ENCODE peak calls at places on chromosomes 7 and 10, in five cellular contexts. B is neural progenitor cell, Y is cardiac fibroblast, Z is heart right ventricle, E is tibial artery. K is an unnamed sample.

GRCh38 chr10:60384708-60385398 is 4.8 kb downstream of the ANK3 start:
- DNase-seq in E (no peak), B (no peak), Y (peak; percentile 98), Z (no peak), K (peak; percentile 93)

GRCh38 chr7:149005427-149006344 is 22.6 kb downstream of the PDIA4 start:
- DNase-seq in Z (peak; percentile 85), Y (peak; percentile 79), B (peak; percentile 89), E (peak; percentile 87), K (peak; percentile 24)

GRCh38 chr7:55075464-55075971 is 56.7 kb downstream of the EGFR start:
- DNase-seq in B (no peak), Z (peak; percentile 41), E (peak; percentile 78), Y (peak; percentile 64), K (no peak)

GRCh38 chr10:75397571-75397921 is 4.0 kb downstream of the ZNF503 start:
- DNase-seq in B (peak; percentile 54), E (no peak), Z (no peak), Y (peak; percentile 41), K (no peak)

GRCh38 chr10:88039496-88040200 is 176.2 kb downstream of the PTEN start:
- DNase-seq in E (no peak), B (no peak), Z (no peak), Y (peak; percentile 59), K (no peak)

GRCh38 chr7:47444376-47445098 is 137.4 kb downstream of the TNS3 start:
- DNase-seq in B (no peak), Y (peak; percentile 44), Z (no peak), E (peak; percentile 66), K (no peak)

GRCh38 chr7:133771778-133772421 is 355.2 kb upstream of the LRGUK start:
- DNase-seq in B (no peak), E (no peak), Y (no peak), Z (no peak), K (no peak)

GRCh38 chr10:88990528-88991160 is at the start of gene FAS:
- DNase-seq in B (peak; percentile 55), Z (peak; percentile 67), E (peak; percentile 90), Y (peak; percentile 84), K (peak; percentile 83)

GRCh38 chr7:32428546-32428945 is 61.6 kb downstream of the LSM5 start:
- DNase-seq in E (no peak), B (no peak), Z (no peak), Y (no peak), K (no peak)
- H3K4me3 ChIP-seq in E (no peak overlapping the region), B (peak overlapping the region; percentile 48), Z (no peak overlapping the region), Y (no peak overlapping the region), K (no peak overlapping the region)

DNA sequence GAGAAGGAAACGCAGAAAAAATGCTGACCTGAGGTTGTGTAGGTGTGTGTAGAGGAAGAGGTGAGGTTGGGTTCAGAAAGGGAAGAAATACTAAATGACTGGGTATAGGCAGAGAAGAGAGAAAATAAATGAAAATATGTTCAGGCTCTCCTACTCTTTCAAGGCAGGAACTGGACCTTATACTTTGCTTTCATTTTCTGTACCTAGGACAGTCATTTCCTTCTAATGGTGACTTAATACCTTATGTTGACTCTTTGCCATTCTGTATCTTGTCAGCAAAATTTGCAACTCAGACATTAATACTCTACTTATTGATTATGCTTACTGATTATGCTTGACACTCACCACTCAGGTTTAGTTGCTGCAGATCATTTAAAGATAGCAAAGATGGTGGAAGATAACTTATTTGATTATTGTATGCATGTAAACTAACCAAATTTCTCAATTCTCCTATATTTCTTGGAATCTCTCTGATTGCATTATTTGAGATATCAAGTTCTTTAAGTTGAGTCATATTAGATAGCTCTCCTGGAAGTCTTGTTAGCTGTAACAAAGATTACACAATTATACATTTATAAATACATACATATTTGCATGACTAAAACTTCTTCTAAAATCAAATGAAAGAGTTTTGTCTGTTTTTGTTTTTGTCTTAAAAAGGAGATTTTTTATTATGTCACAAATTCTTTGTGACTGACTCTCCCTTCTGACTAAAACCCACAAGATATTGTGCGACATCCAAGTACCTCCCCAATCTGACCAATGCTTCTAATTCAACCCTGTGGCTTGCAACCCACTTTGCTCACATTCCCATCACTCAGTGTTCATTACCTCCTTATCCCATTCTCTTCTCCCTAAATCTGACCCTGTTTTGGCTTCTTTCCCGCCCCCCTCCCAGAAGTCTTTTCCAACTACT is 20.0 kb downstream of the LRRD1 start:
- DNase-seq in Z (no peak), E (no peak), Y (peak; percentile 79), B (no peak), K (peak; percentile 58)
- H3K4me3 ChIP-seq in Z (no peak overlapping the region), E (no peak overlapping the region), Y (no peak overlapping the region), B (no peak overlapping the region), K (no peak overlapping the region)

DNA sequence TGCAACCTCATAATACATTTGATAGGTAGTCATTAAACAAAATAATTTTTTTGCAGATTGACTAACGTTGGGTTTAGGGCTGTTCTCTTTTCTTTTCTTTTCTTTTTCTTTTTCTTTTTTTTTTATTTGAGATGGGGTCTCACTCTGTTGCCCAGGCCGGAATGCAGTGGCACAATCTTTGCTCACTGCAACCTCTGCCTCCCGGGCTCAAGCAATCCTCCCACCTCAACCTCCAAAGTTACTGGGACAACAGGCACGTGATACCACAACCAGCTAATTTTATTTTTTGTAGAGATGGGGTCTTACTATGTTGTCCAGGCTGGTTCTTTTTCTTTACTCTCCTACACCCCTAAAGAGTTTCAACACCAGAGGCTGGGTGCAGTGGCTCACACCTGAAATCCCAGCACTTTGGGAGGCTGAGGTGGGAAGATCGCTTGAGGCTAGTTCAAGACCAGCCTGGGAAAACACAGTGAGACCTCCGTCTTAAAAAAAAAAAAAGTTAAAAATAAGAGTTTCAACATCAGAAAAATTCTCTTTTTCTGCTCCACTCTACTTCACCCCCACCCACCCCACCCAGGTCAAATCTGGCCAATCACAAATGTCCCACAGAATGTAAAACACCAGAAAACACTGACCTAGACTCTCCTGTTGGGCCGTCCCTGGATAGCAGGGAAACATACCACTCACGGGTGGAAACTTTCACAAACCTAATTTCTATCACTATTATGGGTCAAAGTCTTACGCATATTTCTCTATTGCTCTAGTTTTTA is 3.0 kb downstream of the HIP1 start:
- DNase-seq in E (no peak), Y (no peak), B (no peak), Z (no peak), K (no peak)
- H3K4me3 ChIP-seq in E (peak overlapping the region; percentile 99), Y (no peak overlapping the region), B (no peak overlapping the region), Z (no peak overlapping the region), K (no peak overlapping the region)

GRCh38 chr7:132666786-132667185 is 90.5 kb upstream of the PLXNA4 start:
- DNase-seq in B (no peak), Y (no peak), E (no peak), Z (no peak), K (no peak)

DNA sequence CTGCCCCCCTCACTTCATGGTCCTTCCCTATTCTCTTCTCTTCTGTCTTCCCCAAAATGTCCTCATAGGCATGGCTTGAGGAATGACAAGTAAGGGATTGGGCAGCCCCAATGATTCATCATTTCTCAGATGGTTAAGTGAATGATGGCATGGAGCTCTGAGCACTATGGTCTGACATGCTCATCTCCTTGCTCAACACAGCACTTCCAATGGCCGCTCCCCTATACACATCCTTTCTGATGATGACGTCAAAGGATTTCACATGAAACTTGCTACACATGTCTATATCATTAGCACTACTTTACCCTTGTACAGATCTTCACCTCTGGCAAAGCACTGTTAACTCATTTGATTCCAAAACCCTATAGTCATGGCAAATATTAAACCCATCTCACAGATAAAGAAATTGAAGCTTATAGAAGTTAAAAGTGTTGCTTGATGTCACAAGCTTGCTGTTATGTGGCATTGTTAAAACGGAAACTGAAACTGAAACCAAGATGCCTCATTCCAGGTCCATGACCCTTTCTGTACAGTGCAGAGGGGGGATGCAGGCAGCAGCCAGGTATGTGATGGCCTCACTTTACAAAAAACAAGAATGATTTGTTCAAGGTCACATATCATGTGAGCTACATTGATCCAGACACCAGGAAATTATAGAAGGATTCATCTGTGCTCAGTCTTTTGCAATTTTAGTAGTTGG is 90.0 kb upstream of the PLXNA4 start:
- DNase-seq in Z (no peak), E (no peak), Y (peak; percentile 6), B (no peak), K (no peak)
- H3K4me3 ChIP-seq in Z (no peak overlapping the region), E (no peak overlapping the region), Y (no peak overlapping the region), B (no peak overlapping the region), K (no peak overlapping the region)

DNA sequence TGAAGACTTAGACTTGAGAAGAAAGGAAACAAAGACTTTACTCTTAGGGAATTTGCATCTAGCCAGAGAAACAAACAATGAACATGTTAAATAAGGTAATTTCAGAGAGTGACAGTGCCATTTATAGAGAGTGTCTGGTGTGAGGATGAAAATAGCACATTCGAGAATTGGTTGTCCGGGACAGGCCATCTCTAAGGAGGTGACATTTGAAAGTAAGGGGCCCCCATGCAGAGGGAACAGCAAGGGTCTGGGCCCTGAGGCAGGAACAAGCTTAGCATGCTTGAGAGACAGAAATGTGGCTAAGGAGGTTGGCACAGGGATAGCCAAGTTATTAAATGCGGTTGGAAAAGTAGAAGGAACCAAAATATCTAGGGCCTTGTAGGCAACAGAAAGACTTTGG is 48.1 kb downstream of the ADAM22 start:
- DNase-seq in Y (no peak), B (no peak), E (no peak), Z (no peak), K (no peak)
- H3K4me3 ChIP-seq in Y (no peak overlapping the region), B (no peak overlapping the region), E (no peak overlapping the region), Z (no peak overlapping the region), K (no peak overlapping the region)

GRCh38 chr10:24465899-24466615 is 257.1 kb downstream of the KIAA1217 start:
- DNase-seq in Z (no peak), Y (peak; percentile 79), E (no peak), B (no peak), K (peak; percentile 82)
- H3K4me3 ChIP-seq in Z (no peak overlapping the region), Y (peak overlapping the region; percentile 49), E (no peak overlapping the region), B (no peak overlapping the region), K (peak overlapping the region; percentile 53)

DNA sequence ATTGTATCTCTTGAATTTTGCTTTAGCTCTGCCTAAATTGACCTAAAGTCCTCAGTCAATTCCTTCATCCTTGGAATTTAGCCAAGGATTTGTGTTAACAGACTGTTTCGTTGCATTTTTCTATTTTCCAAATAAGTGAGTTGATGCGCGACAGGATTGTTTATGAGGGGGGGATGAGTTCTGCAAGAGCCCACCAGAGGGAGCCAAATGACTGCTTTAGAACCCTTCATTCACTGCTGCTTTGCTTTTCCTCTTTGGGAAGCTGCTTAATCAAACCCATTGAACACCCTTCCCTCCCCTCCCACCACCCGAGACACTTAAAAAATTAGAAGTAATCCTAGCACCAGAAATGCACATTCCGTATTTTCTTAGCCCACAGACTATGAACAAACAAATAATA is 33.7 kb upstream of the PTF1A start:
- DNase-seq in E (no peak), Z (no peak), B (peak; percentile 85), Y (peak; percentile 75), K (peak; percentile 15)
- H3K4me3 ChIP-seq in E (no peak overlapping the region), Z (no peak overlapping the region), B (peak overlapping the region; percentile 34), Y (no peak overlapping the region), K (no peak overlapping the region)

DNA sequence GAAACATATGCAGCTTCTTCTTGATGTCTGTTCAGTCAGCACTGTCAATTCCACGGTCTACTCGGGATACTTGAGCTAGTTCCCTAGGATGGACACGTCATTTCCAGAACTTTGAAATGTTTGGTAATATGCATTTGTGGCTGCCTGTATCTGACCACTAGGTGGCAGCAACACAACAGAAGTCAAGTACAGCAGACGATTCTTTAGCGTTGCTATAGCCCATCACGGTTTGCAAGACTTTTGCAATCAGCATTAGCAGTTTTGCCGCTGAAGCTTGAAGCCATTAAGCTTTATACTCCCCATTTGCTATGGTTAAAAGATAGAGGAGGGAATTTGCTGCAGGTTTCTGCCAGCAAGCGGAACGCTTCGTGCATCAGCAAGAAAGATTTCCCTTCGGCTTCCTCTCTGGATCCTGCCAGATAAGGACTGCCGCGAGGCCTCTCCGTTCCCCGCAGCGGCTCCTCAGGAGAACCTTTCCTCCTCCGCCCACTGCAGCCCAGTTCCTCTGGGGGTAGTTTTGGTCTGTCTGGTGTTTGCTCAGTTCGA is 63.5 kb downstream of the ABCC2 start:
- DNase-seq in E (peak; percentile 84), B (peak; percentile 88), Y (peak; percentile 97), Z (peak; percentile 34), K (peak; percentile 60)
- H3K4me3 ChIP-seq in E (peak overlapping the region; percentile 27), B (peak overlapping the region; percentile 38), Y (peak overlapping the region; percentile 16), Z (peak overlapping the region; percentile 42), K (no peak overlapping the region)

GRCh38 chr7:538764-539685 is 19.4 kb upstream of the PDGFA start:
- DNase-seq in Y (no peak), B (no peak), Z (peak; percentile 5), E (no peak), K (no peak)
- H3K4me3 ChIP-seq in Y (no peak overlapping the region), B (no peak overlapping the region), Z (no peak overlapping the region), E (no peak overlapping the region), K (no peak overlapping the region)

K was measured in MG63.